ENCODE peak calls at places on chromosomes 5 and 9, in nine cellular contexts. W is HuH-7, O is germinal center, Z is cortex of kidney, D is Calu3, C is neural crest cell, I is NCI-H1105 treated with DMSO at 0.1 percent for 48 hours, N is ovary, E is astrocyte. P is an unnamed sample.

GRCh38 chr9:19162956-19163355 is 35.7 kb upstream of the PLIN2 start:
- DNase-seq in W (no peak), O (no peak), Z (no peak), D (no peak), C (no peak), I (no peak), N (no peak), E (no peak), P (no peak)

GRCh38 chr5:176664886-176665285 is 17.6 kb downstream of the TSPAN17 start:
- DNase-seq in W (no peak), O (no peak), Z (no peak), D (no peak), C (no peak), I (no peak), N (no peak), E (no peak), P (no peak)

GRCh38 chr5:163631846-163632245 is 126.4 kb downstream of the MAT2B start:
- DNase-seq in W (no peak), O (no peak), Z (no peak), D (no peak), C (no peak), I (no peak), N (no peak), E (no peak), P (no peak)

GRCh38 chr5:67358186-67358585 is 161.6 kb upstream of the CD180 start:
- DNase-seq in W (no peak), O (no peak), Z (no peak), D (no peak), C (no peak), I (no peak), N (no peak), E (no peak), P (no peak)

GRCh38 chr5:36741138-36741537 is 134.7 kb downstream of the SLC1A3 start:
- DNase-seq in W (no peak), O (no peak), Z (no peak), D (no peak), C (no peak), I (no peak), N (no peak), E (no peak), P (no peak)

GRCh38 chr9:128104171-128104618 is 23.3 kb downstream of the PTGES2 start:
- DNase-seq in W (no peak), O (no peak), Z (no peak), D (no peak), C (no peak), I (no peak), N (peak), E (no peak), P (no peak)

GRCh38 chr5:83988293-83988685 is 267.6 kb upstream of the HAPLN1 start:
- DNase-seq in W (no peak), O (no peak), Z (no peak), D (no peak), C (no peak), I (no peak), N (no peak), E (no peak), P (no peak)

GRCh38 chr9:131272212-131272611 is 4.1 kb downstream of the FAM78A start:
- DNase-seq in W (no peak), O (no peak), Z (no peak), D (no peak), C (no peak), I (no peak), N (no peak), E (no peak), P (peak)

GRCh38 chr5:175059687-175060194 is 335.4 kb downstream of the MSX2 start:
- DNase-seq in W (no peak), O (no peak), Z (no peak), D (no peak), C (peak), I (peak), N (no peak), E (peak), P (no peak)

GRCh38 chr9:16184964-16185646 is 632.3 kb downstream of the CCDC171 start:
- DNase-seq in W (no peak), O (no peak), Z (no peak), D (no peak), C (no peak), I (no peak), N (no peak), E (no peak), P (no peak)

GRCh38 chr5:143890475-143890874 is 78.5 kb downstream of the HMHB1 start:
- DNase-seq in W (no peak), O (no peak), Z (no peak), D (no peak), C (no peak), I (peak), N (no peak), E (no peak), P (no peak)

GRCh38 chr5:67214713-67215591 is 18.4 kb upstream of the CD180 start:
- DNase-seq in W (no peak), O (no peak), Z (no peak), D (peak), C (no peak), I (no peak), N (no peak), E (no peak), P (no peak)

GRCh38 chr5:138753794-138754698 is 821 bp downstream of the CTNNA1 start:
- DNase-seq in W (peak), O (peak), Z (no peak), D (peak), C (peak), I (peak), N (peak), E (peak), P (no peak)

GRCh38 chr9:91599564-91599963 is 175.9 kb upstream of the NFIL3 start:
- DNase-seq in W (no peak), O (no peak), Z (no peak), D (no peak), C (no peak), I (no peak), N (no peak), E (no peak), P (no peak)

GRCh38 chr5:12023614-12024241 is 119.5 kb upstream of the CTNND2 start:
- DNase-seq in W (peak), O (no peak), Z (no peak), D (peak), C (peak), I (peak), N (no peak), E (peak), P (peak)

GRCh38 chr5:151132959-151133358 is 24.6 kb downstream of the ANXA6 start:
- DNase-seq in W (no peak), O (peak), Z (no peak), D (no peak), C (no peak), I (no peak), N (no peak), E (no peak), P (peak)

GRCh38 chr9:99172129-99173091 is 49.3 kb downstream of the ALG2 start:
- DNase-seq in W (peak), O (no peak), Z (no peak), D (no peak), C (no peak), I (peak), N (no peak), E (no peak), P (no peak)

GRCh38 chr5:52692039-52692438 is 95.7 kb upstream of the ITGA1 start:
- DNase-seq in W (no peak), O (no peak), Z (no peak), D (no peak), C (no peak), I (no peak), N (no peak), E (peak), P (no peak)

GRCh38 chr5:39579750-39580149 is 155.0 kb upstream of the DAB2 start:
- DNase-seq in W (no peak), O (no peak), Z (no peak), D (no peak), C (no peak), I (no peak), N (no peak), E (no peak), P (no peak)

GRCh38 chr5:32612134-32612888 is 27.0 kb downstream of the SUB1 start:
- DNase-seq in W (no peak), O (no peak), Z (no peak), D (no peak), C (no peak), I (peak), N (no peak), E (peak), P (no peak)

GRCh38 chr9:126113176-126113575 is 213.5 kb upstream of the MVB12B start:
- DNase-seq in W (no peak), O (no peak), Z (no peak), D (no peak), C (no peak), I (no peak), N (no peak), E (no peak), P (no peak)

GRCh38 chr9:36991516-36992134 is 42.4 kb downstream of the PAX5 start:
- DNase-seq in W (peak), O (peak), Z (no peak), D (peak), C (peak), I (peak), N (no peak), E (no peak), P (peak)

GRCh38 chr5:174563899-174564298 is 160.5 kb upstream of the MSX2 start:
- DNase-seq in W (no peak), O (no peak), Z (no peak), D (no peak), C (no peak), I (no peak), N (no peak), E (no peak), P (no peak)

GRCh38 chr5:68529581-68529980 is 314.0 kb downstream of the PIK3R1 start:
- DNase-seq in W (no peak), O (no peak), Z (no peak), D (no peak), C (no peak), I (no peak), N (no peak), E (peak), P (no peak)

GRCh38 chr5:84688566-84688965 is 303.9 kb upstream of the EDIL3 start:
- DNase-seq in W (no peak), O (no peak), Z (no peak), D (no peak), C (no peak), I (peak), N (no peak), E (peak), P (no peak)

GRCh38 chr5:57816108-57816507 is 333.5 kb upstream of the ACTBL2 start:
- DNase-seq in W (no peak), O (no peak), Z (no peak), D (peak), C (no peak), I (no peak), N (no peak), E (peak), P (no peak)

GRCh38 chr9:130140701-130141100 is 31.5 kb upstream of the NCS1 start:
- DNase-seq in W (no peak), O (no peak), Z (no peak), D (no peak), C (no peak), I (no peak), N (no peak), E (no peak), P (no peak)

GRCh38 chr9:99822596-99823391 is 1.1 kb downstream of the NR4A3 start:
- DNase-seq in W (peak), O (peak), Z (no peak), D (no peak), C (peak), I (peak), N (peak), E (peak), P (peak)

GRCh38 chr9:121837113-121838010 is 185.9 kb downstream of the DAB2IP start:
- DNase-seq in W (no peak), O (no peak), Z (no peak), D (no peak), C (no peak), I (no peak), N (peak), E (no peak), P (no peak)

GRCh38 chr5:106755066-106755465 is 915.7 kb downstream of the EFNA5 start:
- DNase-seq in W (no peak), O (no peak), Z (no peak), D (no peak), C (no peak), I (no peak), N (no peak), E (no peak), P (no peak)

GRCh38 chr5:146690880-146691355 is 174.9 kb upstream of the GPR151 start:
- DNase-seq in W (no peak), O (no peak), Z (no peak), D (no peak), C (no peak), I (no peak), N (no peak), E (no peak), P (no peak)

GRCh38 chr9:113219972-113220371 is 1.1 kb downstream of the FKBP15 start:
- DNase-seq in W (no peak), O (peak), Z (no peak), D (no peak), C (no peak), I (no peak), N (no peak), E (peak), P (peak)

GRCh38 chr9:108831496-108832178 is 24.1 kb downstream of the ACTL7B start:
- DNase-seq in W (no peak), O (no peak), Z (no peak), D (no peak), C (no peak), I (no peak), N (no peak), E (no peak), P (no peak)

GRCh38 chr9:4397917-4398316 is 92.4 kb upstream of the SLC1A1 start:
- DNase-seq in W (no peak), O (no peak), Z (no peak), D (no peak), C (no peak), I (no peak), N (no peak), E (peak), P (no peak)

GRCh38 chr9:88810826-88811225 is 180.4 kb upstream of the S1PR3 start:
- DNase-seq in W (no peak), O (no peak), Z (no peak), D (no peak), C (no peak), I (no peak), N (no peak), E (no peak), P (no peak)

GRCh38 chr5:125394661-125395280 is 648.3 kb upstream of the ZNF608 start:
- DNase-seq in W (no peak), O (no peak), Z (no peak), D (peak), C (no peak), I (no peak), N (no peak), E (peak), P (no peak)

GRCh38 chr5:134005415-134006118 is 792 bp upstream of the VDAC1 start:
- DNase-seq in W (peak), O (peak), Z (no peak), D (peak), C (no peak), I (no peak), N (peak), E (no peak), P (no peak)

GRCh38 chr5:79020861-79021561 is 35.9 kb upstream of the ARSB start:
- DNase-seq in W (peak), O (peak), Z (no peak), D (peak), C (peak), I (peak), N (peak), E (peak), P (peak)

P was measured in OCI-LY7.